ENCODE peak calls at places on chromosomes 2 and 18, in eight cellular contexts. Q, K, H, U, V, E, T and P are unnamed samples.
A peak's percentile ranks its signal among the peaks of the same experiment; 100 is the strongest.

GRCh38 chr2:112243233-112243632 is 11.6 kb downstream of the ZC3H8 start:
- DNase-seq in V (no peak), E (no peak), K (no peak), U (no peak), H (no peak), Q (no peak), T (no peak), P (no peak)

GRCh38 chr2:30653847-30654246 is 153.4 kb downstream of the CAPN13 start:
- DNase-seq in T (no peak), V (no peak), Q (peak; percentile 59), U (peak; percentile 47), H (no peak), K (no peak), E (peak; percentile 41), P (no peak)

GRCh38 chr18:2654828-2655152 is 736 bp upstream of the SMCHD1 start:
- DNase-seq in K (peak; percentile 33), E (no peak), U (no peak), H (no peak), V (no peak), T (no peak), Q (peak; percentile 9), P (no peak)

GRCh38 chr2:103410221-103410620 is 648.4 kb downstream of the TMEM182 start:
- DNase-seq in H (no peak), T (no peak), E (no peak), U (no peak), K (no peak), V (no peak), Q (no peak), P (no peak)

GRCh38 chr2:133044556-133044955 is 374.6 kb upstream of the LYPD1 start:
- DNase-seq in U (no peak), T (no peak), H (no peak), K (no peak), E (no peak), V (no peak), Q (no peak), P (no peak)

GRCh38 chr18:78073275-78073674 is 823.6 kb downstream of the GALR1 start:
- DNase-seq in U (no peak), H (no peak), V (no peak), K (no peak), T (no peak), E (no peak), Q (no peak), P (no peak)

GRCh38 chr2:119367472-119368099 is 809 bp downstream of the DBI start:
- DNase-seq in K (peak; percentile 11), U (peak; percentile 68), V (peak; percentile 76), Q (peak; percentile 12), H (peak; percentile 64), T (no peak), E (peak; percentile 76), P (no peak)

GRCh38 chr18:9008203-9008708 is 94.2 kb upstream of the NDUFV2 start:
- DNase-seq in Q (no peak), K (no peak), U (no peak), H (peak; percentile 16), E (no peak), T (no peak), V (no peak), P (no peak)

GRCh38 chr2:65382776-65383357 is 49.5 kb downstream of the SPRED2 start:
- DNase-seq in U (peak; percentile 77), Q (peak; percentile 86), K (peak; percentile 80), T (peak; percentile 26), H (peak; percentile 92), E (peak; percentile 88), V (peak; percentile 93), P (peak; percentile 72)

GRCh38 chr18:70333757-70334156 is 44.9 kb downstream of the SOCS6 start:
- DNase-seq in V (no peak), T (no peak), K (peak; percentile 100), H (no peak), E (peak; percentile 61), U (no peak), Q (peak; percentile 85), P (peak; percentile 97)

GRCh38 chr2:152525277-152525838 is 190.4 kb downstream of the FMNL2 start:
- DNase-seq in U (no peak), T (no peak), H (no peak), Q (peak; percentile 64), V (no peak), K (no peak), E (peak; percentile 46), P (peak; percentile 32)

GRCh38 chr2:108396845-108397244 is 19.1 kb downstream of the SULT1C4 start:
- DNase-seq in H (peak; percentile 39), E (no peak), Q (peak; percentile 63), V (no peak), K (peak; percentile 54), T (no peak), U (no peak), P (peak; percentile 7)
- TF ChIP-seq CTCF in H (peak; percentile 28), E (no peak), Q (peak; percentile 33), V (no peak), K (peak; percentile 38), T (no peak), U (peak; percentile 18), P (peak; percentile 48)

GRCh38 chr2:26582890-26583289 is 58.3 kb downstream of the CIB4 start:
- DNase-seq in T (no peak), V (no peak), K (no peak), E (no peak), U (no peak), Q (no peak), H (no peak), P (no peak)

GRCh38 chr2:26580151-26580550 is 61.0 kb downstream of the CIB4 start:
- DNase-seq in E (no peak), H (no peak), U (no peak), V (no peak), T (no peak), K (no peak), Q (no peak), P (no peak)

GRCh38 chr2:26581991-26582842 is 58.9 kb downstream of the CIB4 start:
- DNase-seq in K (no peak), U (no peak), H (no peak), E (no peak), V (no peak), Q (no peak), T (no peak), P (no peak)

GRCh38 chr2:26580751-26581150 is 60.4 kb downstream of the CIB4 start:
- DNase-seq in K (no peak), V (no peak), Q (no peak), T (no peak), E (no peak), U (no peak), H (no peak), P (no peak)

DNA sequence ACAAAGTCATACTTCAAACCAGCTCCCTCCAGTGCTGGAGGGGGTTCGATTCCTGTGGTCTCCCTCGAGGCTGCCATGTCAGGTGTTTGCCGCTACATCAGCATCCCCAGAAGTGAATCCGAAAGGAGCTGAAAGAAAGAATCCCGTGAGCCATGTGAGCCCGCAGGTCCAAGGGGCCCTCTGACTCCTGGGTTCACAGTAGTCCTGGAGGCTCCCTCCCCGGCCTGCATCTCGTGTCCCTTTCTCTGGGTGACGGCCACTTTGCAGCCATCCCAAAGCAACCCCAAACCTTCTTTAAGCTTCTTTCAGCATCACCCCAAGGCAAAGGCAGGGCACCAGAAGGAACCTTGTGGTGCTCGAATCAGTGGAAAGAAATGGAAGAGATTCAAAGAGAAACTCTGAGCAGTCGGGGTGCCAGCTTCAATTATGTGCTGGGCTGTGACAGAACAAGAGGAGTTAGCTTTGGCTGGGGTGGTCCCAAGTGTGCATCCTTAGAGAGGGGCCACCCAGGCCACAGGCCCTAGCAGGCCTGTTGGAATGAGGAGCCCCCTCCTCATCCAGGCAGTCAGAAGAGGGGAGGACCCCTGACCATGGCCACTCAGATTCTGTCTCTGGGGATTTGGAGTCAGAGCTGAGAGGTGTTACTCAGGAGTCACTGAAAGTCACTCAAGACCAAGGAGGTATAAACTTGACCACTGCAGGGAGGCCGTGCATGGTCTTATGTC is 59.7 kb downstream of the CIB4 start:
- DNase-seq in Q (no peak), T (no peak), E (no peak), U (no peak), K (no peak), H (no peak), V (no peak), P (no peak)
- H3K4me3 ChIP-seq in Q (no peak overlapping the region), T (no peak overlapping the region), E (no peak overlapping the region), U (no peak overlapping the region), K (no peak overlapping the region), H (no peak overlapping the region), V (no peak overlapping the region), P (no peak overlapping the region)

DNA sequence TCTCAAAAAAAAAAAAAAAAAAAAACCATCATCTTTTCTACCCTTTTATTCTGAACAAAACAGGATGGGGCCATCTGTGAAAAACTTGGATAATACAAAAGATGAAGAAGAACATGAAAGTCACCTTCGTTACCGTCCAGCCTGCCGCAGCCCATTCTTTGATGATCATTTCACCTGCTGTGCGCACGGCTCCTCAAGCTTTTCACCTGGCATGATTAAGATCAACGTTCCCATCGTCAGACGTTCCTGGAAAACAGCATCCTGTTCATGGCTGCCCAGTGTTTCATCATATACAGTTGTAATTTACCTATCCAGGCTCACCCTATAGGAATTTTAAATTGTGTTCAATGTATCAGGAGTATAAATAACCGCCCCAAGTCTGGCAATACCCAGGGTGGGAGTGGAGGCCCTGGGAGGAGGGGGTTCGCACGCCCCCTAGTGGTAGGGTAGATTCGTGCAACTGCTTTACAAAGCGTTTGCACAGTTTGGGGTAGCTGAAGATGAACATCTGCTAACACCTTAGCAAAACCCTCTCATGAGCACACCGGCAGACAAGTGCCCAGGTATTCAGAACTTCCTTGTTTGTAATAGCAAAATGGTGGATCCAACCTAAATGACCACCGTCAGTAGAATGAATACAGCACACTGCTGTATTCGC is 49.0 kb upstream of the GLI2 start:
- DNase-seq in U (no peak), K (no peak), H (no peak), E (no peak), T (no peak), V (no peak), Q (no peak), P (no peak)
- TF ChIP-seq CTCF in U (no peak), K (peak; percentile 63), H (peak; percentile 38), E (peak; percentile 11), T (peak; percentile 25), V (peak; percentile 21), Q (peak; percentile 32), P (peak; percentile 34)

GRCh38 chr2:34365937-34366336 is 766.8 kb upstream of the FAM98A start:
- DNase-seq in H (no peak), E (no peak), U (no peak), T (no peak), Q (no peak), K (no peak), V (no peak), P (no peak)
- H3K4me3 ChIP-seq in H (no peak overlapping the region), E (no peak overlapping the region), U (no peak overlapping the region), T (no peak overlapping the region), Q (no peak overlapping the region), K (no peak overlapping the region), V (no peak overlapping the region), P (no peak overlapping the region)